ENCODE peak calls at places on chromosomes 1 and 21, in six cellular contexts. One of them, this sample, is unnamed.
A peak's percentile ranks its signal among the peaks of the same experiment; 100 is the strongest.

GRCh38 chr1:162335126-162335525 is 41.5 kb downstream of the SPATA46 start:
- DNase-seq in fibroblast of lung: no peak
- DNase-seq in CD14-positive monocyte: no peak
- DNase-seq in ovary: no peak
- DNase-seq in neural crest cell: no peak
- DNase-seq in fibroblast of pulmonary artery: no peak
- DNase-seq in this sample: no peak

GRCh38 chr1:165942062-165942461 is 114.6 kb downstream of the UCK2 start:
- DNase-seq in neural crest cell: no peak
- DNase-seq in CD14-positive monocyte: no peak
- DNase-seq in fibroblast of pulmonary artery: no peak
- DNase-seq in ovary: no peak
- DNase-seq in fibroblast of lung: no peak
- DNase-seq in this sample: no peak

GRCh38 chr1:6454856-6455751 is 10.9 kb downstream of the TNFRSF25 start:
- DNase-seq in neural crest cell: no peak
- DNase-seq in fibroblast of pulmonary artery: peak; percentile 25
- DNase-seq in CD14-positive monocyte: no peak
- DNase-seq in fibroblast of lung: no peak
- DNase-seq in ovary: no peak
- DNase-seq in this sample: no peak

GRCh38 chr1:90488451-90488850 is 228.7 kb downstream of the BARHL2 start:
- DNase-seq in neural crest cell: no peak
- DNase-seq in ovary: no peak
- DNase-seq in fibroblast of lung: no peak
- DNase-seq in CD14-positive monocyte: no peak
- DNase-seq in fibroblast of pulmonary artery: peak; percentile 21
- DNase-seq in this sample: no peak

GRCh38 chr1:33094971-33095604 is 14.1 kb downstream of the AZIN2 start:
- DNase-seq in neural crest cell: peak; percentile 85
- DNase-seq in fibroblast of pulmonary artery: peak; percentile 83
- DNase-seq in CD14-positive monocyte: no peak
- DNase-seq in ovary: no peak
- DNase-seq in fibroblast of lung: peak; percentile 80
- DNase-seq in this sample: no peak

GRCh38 chr1:60911980-60912692 is 170.2 kb upstream of the NFIA start:
- DNase-seq in CD14-positive monocyte: no peak
- DNase-seq in fibroblast of lung: no peak
- DNase-seq in neural crest cell: no peak
- DNase-seq in ovary: no peak
- DNase-seq in fibroblast of pulmonary artery: no peak
- DNase-seq in this sample: peak; percentile 66

GRCh38 chr1:236495359-236496120 is 28.2 kb upstream of the LGALS8 start:
- DNase-seq in fibroblast of pulmonary artery: no peak
- DNase-seq in fibroblast of lung: no peak
- DNase-seq in neural crest cell: no peak
- DNase-seq in ovary: no peak
- DNase-seq in CD14-positive monocyte: no peak
- DNase-seq in this sample: no peak

GRCh38 chr1:72845981-72846380 is 563.6 kb upstream of the NEGR1 start:
- DNase-seq in CD14-positive monocyte: no peak
- DNase-seq in fibroblast of pulmonary artery: no peak
- DNase-seq in neural crest cell: no peak
- DNase-seq in fibroblast of lung: no peak
- DNase-seq in ovary: no peak
- DNase-seq in this sample: no peak

GRCh38 chr1:18649713-18650370 is 19.2 kb downstream of the PAX7 start:
- DNase-seq in fibroblast of pulmonary artery: no peak
- DNase-seq in fibroblast of lung: no peak
- DNase-seq in ovary: no peak
- DNase-seq in CD14-positive monocyte: no peak
- DNase-seq in neural crest cell: no peak
- DNase-seq in this sample: no peak

GRCh38 chr1:185864889-185865288 is 130.7 kb downstream of the HMCN1 start:
- DNase-seq in ovary: no peak
- DNase-seq in CD14-positive monocyte: no peak
- DNase-seq in fibroblast of lung: peak; percentile 74
- DNase-seq in neural crest cell: no peak
- DNase-seq in fibroblast of pulmonary artery: peak; percentile 93
- DNase-seq in this sample: no peak

GRCh38 chr1:7652551-7653098 is 118.5 kb upstream of the VAMP3 start:
- DNase-seq in neural crest cell: no peak
- DNase-seq in fibroblast of pulmonary artery: no peak
- DNase-seq in ovary: no peak
- DNase-seq in CD14-positive monocyte: no peak
- DNase-seq in fibroblast of lung: no peak
- DNase-seq in this sample: no peak

GRCh38 chr1:2210084-2210653 is 15.6 kb upstream of the FAAP20 start:
- DNase-seq in fibroblast of lung: no peak
- DNase-seq in neural crest cell: no peak
- DNase-seq in fibroblast of pulmonary artery: no peak
- DNase-seq in CD14-positive monocyte: no peak
- DNase-seq in ovary: peak; percentile 48
- DNase-seq in this sample: no peak

GRCh38 chr1:156499703-156500577 is 635 bp downstream of the MEF2D start:
- DNase-seq in CD14-positive monocyte: no peak
- DNase-seq in neural crest cell: peak; percentile 49
- DNase-seq in ovary: peak; percentile 85
- DNase-seq in fibroblast of pulmonary artery: no peak
- DNase-seq in fibroblast of lung: peak; percentile 68
- DNase-seq in this sample: peak; percentile 76

GRCh38 chr1:220370041-220370700 is 97.9 kb upstream of the RAB3GAP2 start:
- DNase-seq in neural crest cell: no peak
- DNase-seq in CD14-positive monocyte: no peak
- DNase-seq in ovary: no peak
- DNase-seq in fibroblast of lung: peak; percentile 86
- DNase-seq in fibroblast of pulmonary artery: no peak
- DNase-seq in this sample: peak; percentile 78

GRCh38 chr1:25117233-25117823 is 115.0 kb downstream of the SYF2 start:
- DNase-seq in CD14-positive monocyte: no peak
- DNase-seq in ovary: no peak
- DNase-seq in fibroblast of lung: no peak
- DNase-seq in neural crest cell: no peak
- DNase-seq in fibroblast of pulmonary artery: no peak
- DNase-seq in this sample: no peak

GRCh38 chr1:241644259-241644658 is 4.1 kb upstream of the CHML start:
- DNase-seq in neural crest cell: no peak
- DNase-seq in ovary: no peak
- DNase-seq in CD14-positive monocyte: no peak
- DNase-seq in fibroblast of lung: no peak
- DNase-seq in fibroblast of pulmonary artery: no peak
- DNase-seq in this sample: no peak

GRCh38 chr1:84668185-84668584 is 22.1 kb downstream of the SSX2IP start:
- DNase-seq in fibroblast of pulmonary artery: peak; percentile 33
- DNase-seq in ovary: no peak
- DNase-seq in CD14-positive monocyte: no peak
- DNase-seq in neural crest cell: no peak
- DNase-seq in fibroblast of lung: peak; percentile 28
- DNase-seq in this sample: no peak

GRCh38 chr1:3054474-3054873 is 14.5 kb upstream of the PRDM16 start:
- DNase-seq in fibroblast of pulmonary artery: no peak
- DNase-seq in neural crest cell: no peak
- DNase-seq in ovary: no peak
- DNase-seq in CD14-positive monocyte: peak; percentile 40
- DNase-seq in fibroblast of lung: no peak
- DNase-seq in this sample: no peak

GRCh38 chr1:93827128-93827527 is 51.9 kb downstream of the DNTTIP2 start:
- DNase-seq in fibroblast of lung: no peak
- DNase-seq in ovary: no peak
- DNase-seq in neural crest cell: no peak
- DNase-seq in fibroblast of pulmonary artery: no peak
- DNase-seq in CD14-positive monocyte: no peak
- DNase-seq in this sample: no peak

GRCh38 chr1:26538480-26539412 is 9.2 kb downstream of the RPS6KA1 start:
- DNase-seq in CD14-positive monocyte: peak; percentile 71
- DNase-seq in ovary: no peak
- DNase-seq in fibroblast of lung: peak; percentile 32
- DNase-seq in fibroblast of pulmonary artery: peak; percentile 59
- DNase-seq in neural crest cell: peak; percentile 32
- DNase-seq in this sample: no peak
- TF ChIP-seq CTCF in CD14-positive monocyte: peak; percentile 37
- TF ChIP-seq CTCF in ovary: no peak
- TF ChIP-seq CTCF in fibroblast of lung: peak; percentile 44
- TF ChIP-seq CTCF in fibroblast of pulmonary artery: peak; percentile 60
- TF ChIP-seq CTCF in neural crest cell: peak; percentile 53
- TF ChIP-seq CTCF in this sample: peak; percentile 9

GRCh38 chr1:36386262-36387140 is 777 bp upstream of the STK40 start:
- DNase-seq in CD14-positive monocyte: peak; percentile 100
- DNase-seq in fibroblast of lung: peak; percentile 100
- DNase-seq in neural crest cell: peak; percentile 35
- DNase-seq in fibroblast of pulmonary artery: peak; percentile 100
- DNase-seq in ovary: peak; percentile 86
- DNase-seq in this sample: peak; percentile 97
- TF ChIP-seq CTCF in CD14-positive monocyte: no peak
- TF ChIP-seq CTCF in fibroblast of lung: no peak
- TF ChIP-seq CTCF in neural crest cell: no peak
- TF ChIP-seq CTCF in fibroblast of pulmonary artery: no peak
- TF ChIP-seq CTCF in ovary: no peak
- TF ChIP-seq CTCF in this sample: no peak

DNA sequence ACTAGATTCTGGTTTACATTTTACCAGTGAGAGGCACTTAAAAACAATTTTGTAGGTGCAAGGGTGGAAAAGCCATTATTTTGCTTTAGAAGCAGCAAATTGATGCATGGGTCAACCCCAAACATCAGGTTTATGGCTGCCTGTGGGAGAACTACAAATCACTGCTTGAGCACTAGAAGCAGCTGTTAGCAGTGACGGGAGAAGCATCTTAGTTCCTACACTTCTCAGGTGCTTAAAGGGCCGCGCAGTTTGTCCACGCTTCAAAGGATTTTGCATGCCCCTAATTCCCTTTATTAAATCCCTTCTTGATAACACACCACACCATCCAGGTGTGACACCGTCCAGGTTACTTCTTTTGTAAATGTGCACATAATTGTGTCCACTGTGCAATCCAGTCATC is 417.2 kb downstream of the PCP4 start:
- DNase-seq in CD14-positive monocyte: no peak
- DNase-seq in fibroblast of lung: no peak
- DNase-seq in neural crest cell: no peak
- DNase-seq in ovary: no peak
- DNase-seq in fibroblast of pulmonary artery: no peak
- DNase-seq in this sample: no peak
- TF ChIP-seq CTCF in CD14-positive monocyte: no peak
- TF ChIP-seq CTCF in fibroblast of lung: no peak
- TF ChIP-seq CTCF in neural crest cell: no peak
- TF ChIP-seq CTCF in ovary: no peak
- TF ChIP-seq CTCF in fibroblast of pulmonary artery: no peak
- TF ChIP-seq CTCF in this sample: no peak

DNA sequence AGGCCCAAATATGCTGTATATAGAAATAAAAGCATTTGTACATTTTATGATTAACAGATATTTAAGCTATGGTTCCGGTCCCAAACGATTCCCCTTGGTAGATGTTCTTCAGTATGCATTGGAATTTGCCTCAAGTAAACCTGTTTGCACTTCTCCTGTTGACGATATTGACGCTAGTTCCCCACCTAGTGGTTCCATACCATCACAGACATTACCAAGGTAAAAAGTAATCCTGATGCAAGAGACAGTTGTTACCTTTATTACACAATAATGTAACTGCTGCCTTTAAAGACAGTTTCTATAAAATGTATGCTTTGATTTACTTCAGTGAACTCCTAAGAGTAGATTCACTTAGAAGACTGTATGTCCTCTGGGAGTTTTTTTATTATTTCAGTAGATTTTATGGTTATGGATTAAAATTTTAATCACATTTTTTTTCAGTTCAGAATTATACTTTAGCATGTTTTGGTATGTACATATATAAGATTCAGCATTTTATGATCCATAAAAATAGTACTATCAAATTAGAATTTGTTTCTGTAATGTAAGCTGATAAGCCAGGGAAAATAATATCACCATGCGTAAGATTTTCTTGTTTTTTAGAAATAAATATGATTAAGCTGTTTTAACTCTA is 96.5 kb downstream of the USP25 start:
- DNase-seq in fibroblast of pulmonary artery: peak; percentile 74
- DNase-seq in CD14-positive monocyte: no peak
- DNase-seq in neural crest cell: no peak
- DNase-seq in fibroblast of lung: peak; percentile 61
- DNase-seq in ovary: no peak
- DNase-seq in this sample: no peak
- TF ChIP-seq CTCF in fibroblast of pulmonary artery: peak; percentile 66
- TF ChIP-seq CTCF in CD14-positive monocyte: peak; percentile 40
- TF ChIP-seq CTCF in neural crest cell: peak; percentile 74
- TF ChIP-seq CTCF in fibroblast of lung: peak; percentile 27
- TF ChIP-seq CTCF in ovary: no peak
- TF ChIP-seq CTCF in this sample: peak; percentile 59

This sample was measured in psoas muscle.